ENCODE peak calls at places on chromosomes 6 and 20, in six cellular contexts. I is NCI-H524, F is GM03348, N is epithelial cell of esophagus, Q is uterus, A is D341Med. L is an unnamed sample.

GRCh38 chr6:33073431-33073871 is at the start of gene HLA-DPA1:
- DNase-seq in F (peak), Q (no peak), A (peak), N (peak), I (no peak), L (peak)

GRCh38 chr6:119586250-119586882 is 236.8 kb upstream of the MAN1A1 start:
- DNase-seq in Q (no peak), N (no peak), F (no peak), A (no peak), I (no peak), L (no peak)

GRCh38 chr6:40362859-40363258 is 224.3 kb downstream of the LRFN2 start:
- DNase-seq in A (no peak), I (no peak), Q (no peak), F (no peak), N (no peak), L (no peak)

GRCh38 chr6:163414367-163415175 is at the start of gene QKI:
- DNase-seq in F (peak), I (peak), Q (peak), A (peak), N (peak), L (peak)

GRCh38 chr6:84227044-84227433 is 404 bp downstream of the CEP162 start:
- DNase-seq in A (peak), F (no peak), Q (no peak), I (no peak), N (no peak), L (no peak)

GRCh38 chr6:40509716-40510260 is 77.4 kb downstream of the LRFN2 start:
- DNase-seq in F (no peak), I (no peak), A (no peak), N (no peak), Q (no peak), L (no peak)

GRCh38 chr20:5504061-5504739 is 187.4 kb upstream of the PROKR2 start:
- DNase-seq in F (peak), A (peak), N (no peak), I (peak), Q (peak), L (peak)

GRCh38 chr6:168619560-168620314 is 178.8 kb downstream of the SMOC2 start:
- DNase-seq in N (no peak), F (no peak), I (no peak), A (no peak), Q (no peak), L (no peak)

GRCh38 chr6:2061880-2062279 is 183.5 kb downstream of the GMDS start:
- DNase-seq in F (no peak), A (no peak), Q (no peak), N (no peak), I (no peak), L (no peak)

GRCh38 chr20:24894488-24894887 is 54.6 kb upstream of the CST7 start:
- DNase-seq in Q (no peak), F (no peak), A (no peak), N (no peak), I (no peak), L (no peak)

GRCh38 chr20:21862224-21862927 is 156.9 kb downstream of the PAX1 start:
- DNase-seq in F (no peak), I (no peak), Q (no peak), N (no peak), A (no peak), L (peak)

L was measured in upper lobe of left lung.